ENCODE peak calls at places on chromosomes 7 and 10, in six cellular contexts. E is CD8-positive, alpha-beta T cell; Y is ureter; J is uterus; W is Jurkat, Clone E6-1; X is left ventricle myocardium inferior. M is an unnamed sample.

GRCh38 chr7:93053946-93054943 is 63.5 kb downstream of the SAMD9 start:
- DNase-seq in E (no peak), Y (no peak), J (no peak), W (no peak), X (no peak), M (no peak)

GRCh38 chr7:41696323-41696916 is 6.5 kb downstream of the INHBA start:
- DNase-seq in E (no peak), Y (peak), J (peak), W (peak), X (peak), M (no peak)

GRCh38 chr10:84537447-84537931 is 209.1 kb downstream of the CCSER2 start:
- DNase-seq in E (peak), Y (no peak), J (peak), W (peak), X (peak), M (peak)

GRCh38 chr10:70324341-70324861 is 40.6 kb upstream of the NPFFR1 start:
- DNase-seq in E (peak), Y (no peak), J (no peak), W (no peak), X (no peak), M (no peak)

GRCh38 chr7:4755045-4755444 is 20.4 kb upstream of the AP5Z1 start:
- DNase-seq in E (no peak), Y (no peak), J (no peak), W (no peak), X (no peak), M (no peak)

GRCh38 chr10:112585960-112586359 is 138.9 kb downstream of the VTI1A start:
- DNase-seq in E (no peak), Y (no peak), J (no peak), W (no peak), X (no peak), M (no peak)

GRCh38 chr10:62681211-62681940 is 123.1 kb upstream of the ADO start:
- DNase-seq in E (peak), Y (no peak), J (no peak), W (peak), X (no peak), M (no peak)

GRCh38 chr7:85104432-85105205 is 82.2 kb downstream of the SEMA3D start:
- DNase-seq in E (no peak), Y (no peak), J (no peak), W (no peak), X (no peak), M (no peak)

GRCh38 chr7:43756368-43757072 is 2.0 kb upstream of the BLVRA start:
- DNase-seq in E (no peak), Y (no peak), J (no peak), W (no peak), X (no peak), M (no peak)

GRCh38 chr10:5648494-5649457 is 17.6 kb downstream of the ASB13 start:
- DNase-seq in E (no peak), Y (no peak), J (no peak), W (no peak), X (no peak), M (no peak)

GRCh38 chr7:6164491-6164890 is 107.9 kb downstream of the CYTH3 start:
- DNase-seq in E (no peak), Y (no peak), J (no peak), W (no peak), X (peak), M (no peak)

GRCh38 chr10:125087897-125088215 is 72.5 kb downstream of the CTBP2 start:
- DNase-seq in E (no peak), Y (no peak), J (no peak), W (no peak), X (no peak), M (no peak)

GRCh38 chr7:116097365-116098009 is 66.9 kb upstream of the TFEC start:
- DNase-seq in E (no peak), Y (no peak), J (no peak), W (no peak), X (no peak), M (no peak)

GRCh38 chr10:81179805-81180452 is 642.2 kb downstream of the SH2D4B start:
- DNase-seq in E (no peak), Y (no peak), J (no peak), W (peak), X (no peak), M (no peak)

GRCh38 chr7:6709808-6710207 is 3.1 kb upstream of the ZNF12 start:
- DNase-seq in E (no peak), Y (no peak), J (no peak), W (peak), X (no peak), M (no peak)

GRCh38 chr7:119720541-119720940 is 552.4 kb upstream of the KCND2 start:
- DNase-seq in E (no peak), Y (no peak), J (no peak), W (no peak), X (no peak), M (no peak)

GRCh38 chr7:157513682-157514081 is 176.9 kb downstream of the DNAJB6 start:
- DNase-seq in E (no peak), Y (no peak), J (no peak), W (no peak), X (no peak), M (no peak)

GRCh38 chr7:781228-781864 is 50.9 kb upstream of the SUN1 start:
- DNase-seq in E (no peak), Y (no peak), J (no peak), W (no peak), X (no peak), M (no peak)

GRCh38 chr7:113796557-113796956 is 122.3 kb downstream of the PPP1R3A start:
- DNase-seq in E (no peak), Y (no peak), J (no peak), W (no peak), X (no peak), M (no peak)

GRCh38 chr7:103445228-103446020 is 583 bp downstream of the SLC26A5 start:
- DNase-seq in E (no peak), Y (no peak), J (no peak), W (no peak), X (no peak), M (no peak)

GRCh38 chr7:130154131-130154500 is 51.1 kb downstream of the TMEM209 start:
- DNase-seq in E (no peak), Y (no peak), J (no peak), W (no peak), X (no peak), M (no peak)

GRCh38 chr10:99870051-99870730 is 87.8 kb downstream of the ABCC2 start:
- DNase-seq in E (no peak), Y (no peak), J (no peak), W (peak), X (no peak), M (no peak)

GRCh38 chr10:44924261-44925040 is 13.3 kb downstream of the TMEM72 start:
- DNase-seq in E (peak), Y (peak), J (no peak), W (no peak), X (no peak), M (no peak)